ENCODE peak calls at places on chromosomes 13 and 19, in ten cellular contexts. J, R, G, U, S, C, Y, O, A and L are unnamed samples.

GRCh38 chr13:98947925-98948324 is 29.9 kb downstream of the DOCK9 start:
- DNase-seq in J (no peak), R (no peak), G (no peak), U (no peak), S (no peak), C (no peak), Y (no peak), O (no peak), A (no peak), L (no peak)

GRCh38 chr19:5539431-5539833 is 28.3 kb downstream of the TINCR start:
- DNase-seq in J (no peak), R (no peak), G (no peak), U (no peak), S (no peak), C (no peak), Y (peak; percentile 50), O (peak; percentile 44), A (no peak), L (no peak)

GRCh38 chr19:32339988-32340874 is 5.2 kb upstream of the ZNF507 start:
- DNase-seq in J (peak; percentile 87), R (peak; percentile 77), G (no peak), U (peak; percentile 18), S (peak; percentile 66), C (peak; percentile 47), Y (peak; percentile 85), O (peak; percentile 57), A (no peak), L (peak; percentile 28)

GRCh38 chr19:39828015-39828633 is 5.8 kb downstream of the DYRK1B start:
- DNase-seq in J (no peak), R (no peak), G (no peak), U (no peak), S (no peak), C (no peak), Y (no peak), O (no peak), A (no peak), L (no peak)

GRCh38 chr13:110495376-110495775 is 66.1 kb downstream of the RAB20 start:
- DNase-seq in J (no peak), R (no peak), G (no peak), U (no peak), S (no peak), C (no peak), Y (no peak), O (no peak), A (no peak), L (no peak)

GRCh38 chr13:24281188-24282008 is 28.0 kb upstream of the C1QTNF9 start:
- DNase-seq in J (no peak), R (no peak), G (no peak), U (no peak), S (no peak), C (no peak), Y (no peak), O (no peak), A (no peak), L (no peak)

GRCh38 chr19:40923934-40924391 is 41.9 kb upstream of the CYP2A7 start:
- DNase-seq in J (no peak), R (peak; percentile 86), G (no peak), U (no peak), S (peak; percentile 31), C (no peak), Y (no peak), O (no peak), A (no peak), L (no peak)

GRCh38 chr13:25214371-25215252 is 42.5 kb upstream of the AMER2 start:
- DNase-seq in J (no peak), R (no peak), G (no peak), U (no peak), S (no peak), C (peak; percentile 73), Y (no peak), O (no peak), A (no peak), L (no peak)

GRCh38 chr13:87942204-87942603 is 271.0 kb downstream of the SLITRK5 start:
- DNase-seq in J (no peak), R (no peak), G (no peak), U (no peak), S (no peak), C (peak; percentile 2), Y (no peak), O (no peak), A (no peak), L (no peak)

GRCh38 chr19:9528757-9529336 is 9.6 kb downstream of the ZNF426 start:
- DNase-seq in J (no peak), R (no peak), G (no peak), U (no peak), S (no peak), C (peak; percentile 32), Y (no peak), O (no peak), A (no peak), L (no peak)

GRCh38 chr19:49738242-49738641 is 24.9 kb downstream of the TSKS start:
- DNase-seq in J (no peak), R (no peak), G (no peak), U (no peak), S (no peak), C (no peak), Y (no peak), O (no peak), A (no peak), L (no peak)

GRCh38 chr19:13953021-13953531 is 767 bp downstream of the DCAF15 start:
- DNase-seq in J (peak; percentile 35), R (no peak), G (no peak), U (peak; percentile 7), S (peak; percentile 80), C (peak; percentile 63), Y (no peak), O (no peak), A (no peak), L (no peak)

GRCh38 chr19:10095948-10096614 is 6.4 kb downstream of the ANGPTL6 start:
- DNase-seq in J (peak; percentile 80), R (peak; percentile 95), G (peak; percentile 59), U (peak; percentile 78), S (peak; percentile 88), C (peak; percentile 83), Y (peak; percentile 93), O (peak; percentile 93), A (peak; percentile 93), L (peak; percentile 94)

GRCh38 chr19:5288347-5288739 is 52.3 kb downstream of the PTPRS start:
- DNase-seq in J (no peak), R (no peak), G (no peak), U (no peak), S (no peak), C (no peak), Y (peak; percentile 66), O (no peak), A (no peak), L (no peak)

GRCh38 chr19:6738726-6739389 is 622 bp upstream of the TRIP10 start:
- DNase-seq in J (no peak), R (peak; percentile 75), G (no peak), U (no peak), S (peak; percentile 88), C (peak; percentile 47), Y (peak; percentile 73), O (no peak), A (peak; percentile 31), L (no peak)

GRCh38 chr13:112062047-112062618 is 4.8 kb upstream of the SOX1 start:
- DNase-seq in J (no peak), R (no peak), G (no peak), U (no peak), S (no peak), C (no peak), Y (no peak), O (no peak), A (no peak), L (no peak)